ENCODE peak calls at places on chromosomes 4 and X, in four cellular contexts. U is neural crest cell, J is hepatic stellate cell, O is amniotic stem cell. B is an unnamed sample.

GRCh38 chr4:98659106-98659592 is 738 bp upstream of the TSPAN5 start:
- DNase-seq in U (no peak), J (peak; percentile 66), O (peak; percentile 20), B (peak; percentile 43)

GRCh38 chrX:110509778-110510510 is 151.3 kb downstream of the RTL9 start:
- DNase-seq in U (no peak), J (no peak), O (no peak), B (peak; percentile 49)

GRCh38 chrX:18998653-18999052 is 14.7 kb upstream of the PHKA2 start:
- DNase-seq in U (no peak), J (no peak), O (no peak), B (no peak)

GRCh38 chrX:154534526-154535322 is 11.9 kb downstream of the G6PD start:
- DNase-seq in U (peak; percentile 85), J (peak; percentile 92), O (peak; percentile 47), B (peak; percentile 75)

GRCh38 chr4:184962125-184962638 is 56.1 kb upstream of the HELT start:
- DNase-seq in U (no peak), J (no peak), O (no peak), B (no peak)

GRCh38 chr4:53527342-53527741 is 63.9 kb downstream of the LNX1 start:
- DNase-seq in U (no peak), J (no peak), O (no peak), B (no peak)

GRCh38 chrX:132843387-132843786 is 115.0 kb downstream of the HS6ST2 start:
- DNase-seq in U (no peak), J (no peak), O (no peak), B (no peak)

GRCh38 chr4:16443504-16444088 is 217.3 kb upstream of the TAPT1 start:
- DNase-seq in U (no peak), J (peak; percentile 7), O (peak; percentile 11), B (no peak)

GRCh38 chr4:183142566-183143545 is 43.8 kb downstream of the WWC2 start:
- DNase-seq in U (no peak), J (no peak), O (peak; percentile 59), B (peak; percentile 62)

GRCh38 chr4:147620315-147620714 is 3.1 kb downstream of the TMEM184C start:
- DNase-seq in U (no peak), J (no peak), O (no peak), B (no peak)

GRCh38 chr4:47729086-47729763 is 108.6 kb downstream of the CORIN start:
- DNase-seq in U (no peak), J (no peak), O (no peak), B (no peak)

GRCh38 chr4:153472122-153473037 is 6.2 kb downstream of the TMEM131L start:
- DNase-seq in U (no peak), J (no peak), O (no peak), B (no peak)

GRCh38 chr4:183580370-183580769 is 75.5 kb downstream of the ING2 start:
- DNase-seq in U (no peak), J (no peak), O (no peak), B (no peak)

GRCh38 chr4:3709061-3709845 is 56.9 kb upstream of the ADRA2C start:
- DNase-seq in U (no peak), J (no peak), O (no peak), B (no peak)

GRCh38 chrX:85897376-85898110 is 149.8 kb downstream of the CHM start:
- DNase-seq in U (no peak), J (no peak), O (no peak), B (no peak)

GRCh38 chrX:22389544-22390243 is 117.0 kb downstream of the CBLL2 start:
- DNase-seq in U (no peak), J (peak; percentile 32), O (peak; percentile 31), B (no peak)

GRCh38 chrX:136767104-136767941 is 13.4 kb downstream of the ARHGEF6 start:
- DNase-seq in U (peak; percentile 37), J (peak; percentile 55), O (no peak), B (peak; percentile 63)

GRCh38 chr4:139692300-139693012 is 26.8 kb downstream of the MGST2 start:
- DNase-seq in U (no peak), J (no peak), O (no peak), B (no peak)

GRCh38 chr4:26226978-26227377 is 93.8 kb upstream of the RBPJ start:
- DNase-seq in U (no peak), J (no peak), O (no peak), B (peak; percentile 8)

GRCh38 chr4:110636677-110637407 is 14.0 kb upstream of the PITX2 start:
- DNase-seq in U (no peak), J (peak; percentile 65), O (no peak), B (no peak)

GRCh38 chr4:87896020-87896621 is 63.4 kb downstream of the MEPE start:
- DNase-seq in U (no peak), J (no peak), O (no peak), B (no peak)

GRCh38 chr4:125313989-125314602 is 659 bp upstream of the FAT4 start:
- DNase-seq in U (no peak), J (no peak), O (no peak), B (no peak)

GRCh38 chr4:156295676-156296075 is 342.0 kb upstream of the CTSO start:
- DNase-seq in U (no peak), J (no peak), O (no peak), B (no peak)

GRCh38 chr4:179626687-179627086 is 2184.4 kb upstream of the AGA start:
- DNase-seq in U (no peak), J (no peak), O (no peak), B (no peak)

GRCh38 chrX:19964017-19964710 is 26.7 kb downstream of the BCLAF3 start:
- DNase-seq in U (no peak), J (no peak), O (no peak), B (no peak)

GRCh38 chr4:40438384-40439026 is 103.4 kb downstream of the CHRNA9 start:
- DNase-seq in U (no peak), J (no peak), O (no peak), B (no peak)

GRCh38 chr4:2482693-2483092 is 13.8 kb downstream of the RNF4 start:
- DNase-seq in U (no peak), J (no peak), O (no peak), B (no peak)

GRCh38 chr4:86927843-86928395 is 6.9 kb upstream of the AFF1 start:
- DNase-seq in U (no peak), J (peak; percentile 77), O (peak; percentile 93), B (peak; percentile 9)

GRCh38 chr4:106967892-106968291 is 68.2 kb downstream of the DKK2 start:
- DNase-seq in U (no peak), J (no peak), O (no peak), B (no peak)

GRCh38 chr4:40686081-40686913 is 56.6 kb upstream of the RBM47 start:
- DNase-seq in U (no peak), J (no peak), O (no peak), B (no peak)

GRCh38 chr4:10203851-10204250 is 87.3 kb upstream of the WDR1 start:
- DNase-seq in U (no peak), J (no peak), O (no peak), B (no peak)

GRCh38 chr4:8553958-8554357 is 26.2 kb upstream of the GPR78 start:
- DNase-seq in U (no peak), J (no peak), O (no peak), B (no peak)

GRCh38 chrX:139429913-139430312 is 100.6 kb upstream of the F9 start:
- DNase-seq in U (no peak), J (no peak), O (no peak), B (no peak)

GRCh38 chr4:44257461-44257860 is 191.1 kb downstream of the KCTD8 start:
- DNase-seq in U (no peak), J (no peak), O (no peak), B (no peak)

GRCh38 chrX:111181883-111182400 is 86.0 kb downstream of the PAK3 start:
- DNase-seq in U (no peak), J (no peak), O (no peak), B (no peak)

GRCh38 chr4:4200624-4201023 is 26.1 kb downstream of the OTOP1 start:
- DNase-seq in U (no peak), J (no peak), O (no peak), B (no peak)